ENCODE peak calls at places on chromosomes 5 and 9, in seven cellular contexts. I, R, Z, P, J, L and H are unnamed samples.

GRCh38 chr5:150622157-150622556 is 18.3 kb upstream of the SYNPO start:
- DNase-seq in L (no peak), P (no peak), J (no peak), Z (no peak), R (no peak), I (peak), H (no peak)

GRCh38 chr5:32600057-32600622 is 14.8 kb downstream of the SUB1 start:
- DNase-seq in L (no peak), R (no peak), J (no peak), I (peak), Z (no peak), P (no peak), H (peak)

GRCh38 chr9:134163374-134164196 is 779 bp downstream of the RNU6ATAC start:
- DNase-seq in P (peak), R (peak), L (peak), Z (no peak), J (peak), I (peak), H (no peak)

GRCh38 chr5:59027145-59027907 is 444.5 kb downstream of the RAB3C start:
- DNase-seq in Z (no peak), L (no peak), J (no peak), P (no peak), R (no peak), I (no peak), H (no peak)

GRCh38 chr5:34929720-34930526 is 564 bp downstream of the DNAJC21 start:
- DNase-seq in P (peak), R (peak), J (peak), Z (peak), L (peak), I (peak), H (no peak)

GRCh38 chr9:91161465-91162275 is 200.0 kb downstream of the AUH start:
- DNase-seq in P (no peak), R (no peak), J (no peak), I (no peak), Z (no peak), L (no peak), H (no peak)

GRCh38 chr9:75993434-75993833 is 103.0 kb downstream of the PCSK5 start:
- DNase-seq in Z (no peak), P (no peak), I (peak), J (no peak), R (no peak), L (no peak), H (no peak)

GRCh38 chr9:5764130-5764868 is 68.6 kb downstream of the ERMP1 start:
- DNase-seq in P (no peak), R (no peak), Z (no peak), J (no peak), L (no peak), I (no peak), H (no peak)

GRCh38 chr5:72388652-72389051 is 68.5 kb downstream of the PTCD2 start:
- DNase-seq in P (no peak), L (peak), J (no peak), R (no peak), I (peak), Z (peak), H (no peak)

GRCh38 chr5:168865973-168866372 is 286.8 kb upstream of the PANK3 start:
- DNase-seq in P (peak), L (no peak), J (no peak), R (no peak), I (no peak), Z (no peak), H (no peak)

GRCh38 chr5:171703116-171703515 is 82.5 kb upstream of the SMIM23 start:
- DNase-seq in Z (no peak), L (no peak), R (no peak), J (no peak), P (no peak), I (no peak), H (no peak)

GRCh38 chr5:58666598-58667595 is 84.0 kb downstream of the RAB3C start:
- DNase-seq in P (no peak), I (no peak), L (peak), Z (no peak), R (no peak), J (no peak), H (no peak)

GRCh38 chr5:100823812-100824211 is 79.3 kb downstream of the ST8SIA4 start:
- DNase-seq in L (no peak), Z (no peak), I (no peak), R (no peak), P (no peak), J (no peak), H (no peak)

GRCh38 chr5:118857700-118858099 is 130.6 kb downstream of the DTWD2 start:
- DNase-seq in J (no peak), P (no peak), R (no peak), I (peak), L (no peak), Z (no peak), H (no peak)

GRCh38 chr5:172843825-172844576 is 9.9 kb downstream of the ERGIC1 start:
- DNase-seq in J (no peak), I (no peak), L (no peak), Z (no peak), R (no peak), P (no peak), H (no peak)

GRCh38 chr9:14082732-14083131 is 231.2 kb downstream of the NFIB start:
- DNase-seq in Z (no peak), I (no peak), R (no peak), J (no peak), L (no peak), P (no peak), H (no peak)

GRCh38 chr5:122773615-122774014 is 1.3 kb upstream of the SNX2 start:
- DNase-seq in I (no peak), P (no peak), J (no peak), R (no peak), L (no peak), Z (no peak), H (no peak)

GRCh38 chr5:122774861-122775712 is at the start of gene SNX2:
- DNase-seq in Z (peak), L (peak), P (peak), R (peak), J (peak), I (peak), H (peak)

GRCh38 chr5:122776143-122776542 is 1.3 kb downstream of the SNX2 start:
- DNase-seq in Z (no peak), L (no peak), R (no peak), P (no peak), J (no peak), I (no peak), H (no peak)

GRCh38 chr5:122775713-122776084 is 819 bp downstream of the SNX2 start:
- DNase-seq in Z (no peak), R (no peak), P (no peak), L (no peak), I (no peak), J (no peak), H (no peak)

DNA sequence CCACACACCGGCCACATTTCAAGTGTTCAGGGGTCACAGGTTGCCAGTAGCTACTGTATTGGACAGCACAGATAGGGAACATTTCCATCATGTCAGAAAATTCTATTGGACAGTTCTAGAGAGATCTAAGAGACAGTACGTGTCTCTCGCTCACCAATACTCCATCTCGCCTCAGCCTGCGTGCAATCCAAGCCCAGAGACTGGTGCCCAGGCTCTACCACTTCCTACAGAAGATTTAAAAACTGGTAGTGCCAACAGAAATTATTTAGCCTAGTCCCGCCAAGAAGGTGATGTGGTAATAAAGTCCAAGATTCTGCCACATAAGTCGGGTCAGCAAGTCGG is 390 bp upstream of the SNX2 start:
- DNase-seq in Z (no peak), L (no peak), R (no peak), I (no peak), P (no peak), J (no peak), H (no peak)
- H3K4me3 ChIP-seq in Z (peak), L (peak), R (peak), I (peak), P (peak), J (peak), H (peak)

GRCh38 chr5:42703238-42703637 is 53.4 kb upstream of the CCDC152 start:
- DNase-seq in Z (no peak), R (no peak), I (no peak), J (no peak), P (no peak), L (no peak), H (no peak)
- TF ChIP-seq CTCF in Z (no peak), R (no peak), I (no peak), J (no peak), P (no peak), L (no peak), H (no peak)

GRCh38 chr9:95035846-95036245 is 281.7 kb downstream of the FANCC start:
- DNase-seq in J (no peak), Z (no peak), L (no peak), I (no peak), P (no peak), R (no peak), H (no peak)
- H3K27ac ChIP-seq in J (no peak), Z (no peak), L (peak), I (no peak), P (no peak), R (no peak), H (no peak)

DNA sequence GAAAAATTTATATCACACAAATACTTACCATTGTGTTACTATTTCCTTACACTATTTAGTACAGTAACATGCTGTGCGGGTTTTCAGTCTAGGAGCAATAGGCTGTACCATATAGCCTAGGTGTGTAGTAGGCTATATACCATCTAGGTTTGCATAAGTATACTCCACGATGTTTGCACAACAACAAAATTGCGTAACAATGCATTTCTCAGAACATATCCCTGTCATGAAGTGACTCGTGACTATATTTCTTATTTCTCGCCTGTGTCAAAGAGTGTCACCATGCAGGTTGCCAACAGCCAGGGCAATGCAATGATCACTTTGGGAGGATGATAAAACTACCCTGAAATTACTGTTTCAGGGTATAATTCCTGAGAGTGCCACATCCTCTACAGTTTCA is 65.6 kb upstream of the CD180 start:
- DNase-seq in R (no peak), P (no peak), L (no peak), J (no peak), Z (no peak), I (no peak), H (no peak)
- H3K4me3 ChIP-seq in R (no peak), P (no peak), L (no peak), J (no peak), Z (no peak), I (no peak), H (no peak)

DNA sequence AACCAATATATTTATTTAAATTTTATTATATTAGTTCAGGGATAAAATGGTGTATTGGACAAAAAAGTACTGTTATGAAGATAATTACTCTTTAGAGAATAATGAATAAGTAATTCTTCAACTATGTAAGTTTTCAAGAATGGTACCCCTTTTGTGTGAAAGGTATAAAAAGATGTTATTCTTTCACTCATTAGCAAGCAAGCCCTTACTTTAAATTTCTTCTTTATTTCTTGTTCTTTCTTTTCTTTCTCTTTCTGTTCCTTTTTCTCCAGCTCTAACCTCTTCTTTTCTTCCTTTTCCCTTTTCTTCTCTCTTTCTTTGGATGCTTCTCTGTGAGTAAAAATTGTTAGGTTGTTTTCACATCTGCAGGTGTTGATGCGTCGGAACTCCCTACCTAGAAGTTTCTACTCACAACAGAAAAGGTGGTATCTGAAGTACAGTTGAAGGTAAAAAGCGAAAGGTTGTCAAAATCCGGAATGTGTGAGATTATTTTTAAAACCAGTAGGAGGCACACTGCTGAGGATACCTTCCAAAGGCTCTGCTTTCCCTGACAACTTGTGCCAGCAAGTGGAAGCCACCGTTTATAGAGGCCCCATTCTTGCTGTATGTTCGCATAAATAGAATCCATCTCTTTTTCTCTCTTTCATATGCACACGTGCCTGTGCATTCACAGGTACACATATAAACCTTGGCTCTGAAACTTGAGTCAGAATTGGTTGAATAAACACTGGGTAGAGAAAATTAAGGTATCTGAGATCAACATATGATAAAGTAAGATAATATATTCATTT is 63.4 kb upstream of the RICTOR start:
- DNase-seq in L (no peak), P (no peak), Z (no peak), R (no peak), J (no peak), I (no peak), H (no peak)
- TF ChIP-seq CTCF in L (no peak), P (no peak), Z (no peak), R (no peak), J (no peak), I (peak), H (peak)

GRCh38 chr9:125537442-125538091 is 169.4 kb downstream of the MAPKAP1 start:
- DNase-seq in I (no peak), R (no peak), P (no peak), Z (no peak), J (no peak), L (no peak), H (no peak)

GRCh38 chr9:125544474-125544873 is 162.5 kb downstream of the MAPKAP1 start:
- DNase-seq in J (no peak), P (no peak), R (no peak), L (no peak), Z (no peak), I (no peak), H (no peak)

GRCh38 chr9:125538092-125538473 is 168.9 kb downstream of the MAPKAP1 start:
- DNase-seq in L (no peak), I (peak), R (no peak), J (no peak), P (no peak), Z (peak), H (peak)

GRCh38 chr9:125541840-125542243 is 165.2 kb downstream of the MAPKAP1 start:
- DNase-seq in L (no peak), P (no peak), I (peak), J (no peak), R (no peak), Z (no peak), H (no peak)

GRCh38 chr9:125540497-125540896 is 166.5 kb downstream of the MAPKAP1 start:
- DNase-seq in Z (no peak), I (peak), J (no peak), R (no peak), L (no peak), P (no peak), H (no peak)
- H3K27ac ChIP-seq in Z (no peak), I (no peak), J (no peak), R (no peak), L (no peak), P (no peak), H (no peak)

DNA sequence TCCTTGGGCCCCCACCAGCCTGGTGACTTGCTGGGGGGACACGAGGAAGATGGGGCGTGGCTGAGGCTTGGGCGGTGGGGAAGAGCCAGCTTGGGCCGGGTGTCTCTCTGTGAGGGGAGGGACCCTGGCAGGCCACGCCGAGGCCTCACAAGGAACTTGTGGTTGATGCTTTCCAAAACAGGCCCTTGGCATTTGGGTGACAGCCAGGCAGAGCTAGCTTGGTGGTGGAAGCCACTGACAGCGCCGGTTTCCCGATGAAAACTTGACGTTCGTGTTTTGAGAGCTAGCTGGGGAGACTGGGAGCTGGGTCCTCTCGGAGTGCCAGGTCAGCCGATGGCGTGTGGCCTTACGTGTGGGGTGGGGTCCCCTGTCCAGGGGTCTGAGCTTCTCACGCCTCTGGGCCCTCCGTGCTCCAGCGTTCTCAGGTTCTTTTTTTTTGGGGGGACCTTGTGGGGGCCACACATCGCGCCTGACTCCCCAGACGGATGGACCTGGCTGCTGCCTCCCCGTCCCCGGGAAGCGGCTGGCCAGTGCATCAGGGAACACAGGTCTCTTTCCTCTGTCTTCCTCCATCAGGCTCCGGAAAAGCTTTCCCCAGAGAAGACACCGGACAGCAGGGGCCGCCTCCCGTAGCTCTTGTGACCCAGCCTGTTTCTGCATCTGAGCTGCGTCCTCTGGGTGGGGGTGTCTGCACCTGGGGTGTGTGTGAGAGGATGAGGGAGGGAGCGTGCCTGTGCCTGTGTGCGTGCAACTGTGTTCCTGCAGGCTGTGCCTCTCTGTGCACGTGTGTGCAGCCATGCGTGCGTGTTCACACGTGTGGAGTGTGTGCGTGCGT is 129.3 kb upstream of the LPCAT1 start:
- DNase-seq in L (no peak), Z (no peak), J (peak), I (no peak), P (no peak), R (no peak), H (no peak)
- H3K4me3 ChIP-seq in L (no peak), Z (no peak), J (peak), I (no peak), P (no peak), R (no peak), H (no peak)

GRCh38 chr5:178231736-178232123 is 872 bp downstream of the PHYKPL start:
- DNase-seq in P (no peak), Z (no peak), I (no peak), R (no peak), J (no peak), L (no peak), H (no peak)

GRCh38 chr5:178232920-178233429 is 373 bp upstream of the PHYKPL start:
- DNase-seq in I (no peak), Z (no peak), R (no peak), J (peak), L (no peak), P (no peak), H (no peak)

GRCh38 chr5:178230879-178231735 is 1.5 kb downstream of the PHYKPL start:
- DNase-seq in Z (no peak), R (no peak), P (no peak), J (peak), L (peak), I (peak), H (no peak)

GRCh38 chr5:178234121-178234752 is 1.6 kb upstream of the PHYKPL start:
- DNase-seq in I (no peak), P (no peak), L (no peak), Z (no peak), R (no peak), J (peak), H (no peak)

GRCh38 chr5:178232124-178232919 is at the start of gene PHYKPL:
- DNase-seq in R (peak), L (peak), P (peak), I (peak), J (peak), Z (peak), H (no peak)
- TF ChIP-seq CTCF in R (no peak), L (peak), P (no peak), I (no peak), J (no peak), Z (no peak), H (no peak)

DNA sequence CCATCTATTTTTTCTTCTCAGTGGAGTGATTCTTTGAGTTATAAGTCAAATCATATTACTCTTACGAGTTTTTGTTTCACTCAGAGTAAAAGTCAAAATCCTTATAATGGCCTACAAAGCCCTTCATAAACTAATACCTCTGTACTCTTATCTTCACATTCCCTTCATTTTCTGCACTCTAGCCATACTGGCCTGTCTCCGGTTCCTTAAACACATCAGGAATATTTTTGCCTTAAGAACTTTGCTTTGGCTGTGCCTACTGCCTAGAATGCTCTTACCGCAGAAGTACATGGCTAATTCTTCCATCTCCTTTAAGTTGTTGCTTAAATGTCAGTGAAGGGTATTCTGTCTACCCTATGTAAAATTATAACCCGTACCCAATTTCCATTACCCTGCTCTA is 132.9 kb upstream of the GRHPR start:
- DNase-seq in I (no peak), Z (no peak), R (no peak), L (no peak), J (no peak), P (no peak), H (no peak)
- H3K27ac ChIP-seq in I (no peak), Z (no peak), R (no peak), L (no peak), J (no peak), P (no peak), H (no peak)